ENCODE peak calls at places on chromosomes 16 and 17, in five cellular contexts. S is CD8-positive, alpha-beta T cell; Q is aorta; N is transverse colon; O is RWPE2. E is an unnamed sample. For H3K36me3 and H3K4me1, the result is how much of the 10 kb centered on the place peaks cover.

GRCh38 chr16:25271421-25271820 is 13.8 kb upstream of the ZKSCAN2 start:
- DNase-seq in O (no peak), S (no peak), Q (no peak), N (no peak), E (no peak)

GRCh38 chr17:49578963-49579500 is 3.4 kb downstream of the NXPH3 start:
- DNase-seq in N (no peak), S (no peak), Q (no peak), O (no peak), E (no peak)

GRCh38 chr17:60501589-60501988 is 24.5 kb downstream of the APPBP2 start:
- DNase-seq in S (no peak), O (no peak), N (no peak), Q (no peak), E (no peak)

GRCh38 chr17:32875904-32876413 is 965 bp downstream of the MYO1D start:
- DNase-seq in O (no peak), Q (no peak), N (no peak), S (no peak), E (no peak)

GRCh38 chr17:60534613-60535157 is 8.6 kb upstream of the APPBP2 start:
- DNase-seq in Q (no peak), N (no peak), S (no peak), O (no peak), E (no peak)

GRCh38 chr17:1776328-1776727 is 14.5 kb downstream of the SERPINF1 start:
- DNase-seq in O (no peak), Q (no peak), N (no peak), S (no peak), E (no peak)

GRCh38 chr16:46857261-46857962 is 26.4 kb upstream of the C16orf87 start:
- DNase-seq in O (no peak), S (no peak), Q (no peak), N (no peak), E (no peak)

GRCh38 chr17:66552381-66552780 is 250.0 kb downstream of the PRKCA start:
- DNase-seq in N (peak), O (no peak), S (no peak), Q (no peak), E (no peak)

GRCh38 chr17:65029605-65030308 is 26.8 kb downstream of the GNA13 start:
- DNase-seq in S (no peak), Q (no peak), O (no peak), N (no peak), E (no peak)

DNA sequence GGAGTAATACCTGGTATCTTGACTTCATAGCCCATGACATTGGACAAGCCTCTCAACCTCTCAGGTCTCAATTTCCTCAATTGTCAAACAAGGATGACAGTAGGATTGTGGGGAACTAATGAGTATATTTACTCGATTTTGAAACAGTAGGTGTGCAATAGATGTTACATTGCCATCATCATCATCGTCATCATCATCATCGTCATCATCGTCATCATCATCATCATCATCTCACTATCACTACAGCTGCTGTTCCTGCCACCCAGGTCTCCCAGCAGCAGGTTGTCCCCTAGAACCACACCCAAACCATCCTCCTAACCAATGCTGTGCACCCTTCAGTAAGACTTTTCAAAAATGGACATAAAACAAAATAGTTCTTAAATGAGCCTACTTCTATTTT is 24.8 kb upstream of the CDRT4 start:
- DNase-seq in O (no peak), Q (no peak), N (no peak), S (no peak), E (no peak)
- H3K27ac ChIP-seq in O (no peak), Q (no peak), N (no peak), S (no peak), E (no peak)

GRCh38 chr17:73458191-73458590 is 146.4 kb upstream of the CDC42EP4 start:
- DNase-seq in N (no peak), S (no peak), Q (no peak), O (no peak), E (no peak)
- H3K36me3 ChIP-seq in N (under half), S (under half), Q (under half), O (under half), E (under half)

GRCh38 chr16:74592847-74593246 is 14.1 kb downstream of the GLG1 start:
- DNase-seq in Q (no peak), S (no peak), O (no peak), N (no peak), E (no peak)
- H3K4me1 ChIP-seq in Q (under half), S (under half), O (under half), N (under half), E (under half)

GRCh38 chr16:75068075-75068474 is 48.5 kb downstream of the LDHD start:
- DNase-seq in N (no peak), Q (no peak), S (no peak), O (no peak), E (no peak)

GRCh38 chr16:75068632-75069031 is 47.9 kb downstream of the LDHD start:
- DNase-seq in Q (no peak), N (no peak), O (no peak), S (no peak), E (no peak)

GRCh38 chr16:75071621-75072020 is 45.0 kb downstream of the LDHD start:
- DNase-seq in O (no peak), Q (no peak), N (no peak), S (no peak), E (no peak)

GRCh38 chr16:75072239-75072947 is 44.2 kb downstream of the LDHD start:
- DNase-seq in S (no peak), Q (no peak), O (no peak), N (no peak), E (no peak)

DNA sequence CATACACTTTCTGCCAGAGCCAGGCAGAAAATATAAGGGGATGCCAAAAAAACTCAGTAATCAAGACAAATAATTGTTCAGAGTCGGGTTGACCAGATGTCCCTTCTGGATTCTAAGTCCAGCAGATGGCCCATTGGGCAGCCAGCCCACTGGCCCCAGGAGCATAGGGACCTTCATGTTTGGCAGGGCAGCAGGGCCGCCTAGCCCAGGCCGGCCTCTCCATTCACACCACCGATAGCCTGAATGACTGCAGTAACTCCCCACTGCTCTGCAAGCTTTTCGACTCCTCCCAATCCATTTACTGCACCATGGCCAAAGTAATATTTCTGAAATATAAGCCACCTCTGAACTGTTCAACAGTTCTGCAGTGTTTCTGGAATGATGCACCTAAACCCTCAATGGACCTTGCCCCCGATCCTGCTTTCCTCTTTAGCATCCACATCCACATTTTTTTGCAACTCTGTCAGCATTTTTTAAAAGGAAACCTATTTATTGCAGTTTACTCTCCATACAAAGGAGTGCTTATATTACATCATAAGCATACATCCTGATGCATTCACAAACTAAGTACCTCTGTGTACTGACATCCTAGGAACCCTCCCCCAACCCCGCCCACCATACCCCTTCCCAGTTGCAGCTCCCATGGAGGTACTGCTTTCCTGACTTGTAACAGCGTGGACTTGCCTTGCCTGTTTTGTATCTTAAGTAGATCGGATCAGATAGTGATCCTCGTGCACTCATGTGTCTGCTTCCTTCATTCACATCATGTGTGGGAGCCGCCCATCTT is 46.3 kb downstream of the LDHD start:
- DNase-seq in Q (no peak), N (no peak), O (no peak), S (no peak), E (no peak)
- H3K27ac ChIP-seq in Q (no peak), N (peak), O (no peak), S (no peak), E (no peak)

DNA sequence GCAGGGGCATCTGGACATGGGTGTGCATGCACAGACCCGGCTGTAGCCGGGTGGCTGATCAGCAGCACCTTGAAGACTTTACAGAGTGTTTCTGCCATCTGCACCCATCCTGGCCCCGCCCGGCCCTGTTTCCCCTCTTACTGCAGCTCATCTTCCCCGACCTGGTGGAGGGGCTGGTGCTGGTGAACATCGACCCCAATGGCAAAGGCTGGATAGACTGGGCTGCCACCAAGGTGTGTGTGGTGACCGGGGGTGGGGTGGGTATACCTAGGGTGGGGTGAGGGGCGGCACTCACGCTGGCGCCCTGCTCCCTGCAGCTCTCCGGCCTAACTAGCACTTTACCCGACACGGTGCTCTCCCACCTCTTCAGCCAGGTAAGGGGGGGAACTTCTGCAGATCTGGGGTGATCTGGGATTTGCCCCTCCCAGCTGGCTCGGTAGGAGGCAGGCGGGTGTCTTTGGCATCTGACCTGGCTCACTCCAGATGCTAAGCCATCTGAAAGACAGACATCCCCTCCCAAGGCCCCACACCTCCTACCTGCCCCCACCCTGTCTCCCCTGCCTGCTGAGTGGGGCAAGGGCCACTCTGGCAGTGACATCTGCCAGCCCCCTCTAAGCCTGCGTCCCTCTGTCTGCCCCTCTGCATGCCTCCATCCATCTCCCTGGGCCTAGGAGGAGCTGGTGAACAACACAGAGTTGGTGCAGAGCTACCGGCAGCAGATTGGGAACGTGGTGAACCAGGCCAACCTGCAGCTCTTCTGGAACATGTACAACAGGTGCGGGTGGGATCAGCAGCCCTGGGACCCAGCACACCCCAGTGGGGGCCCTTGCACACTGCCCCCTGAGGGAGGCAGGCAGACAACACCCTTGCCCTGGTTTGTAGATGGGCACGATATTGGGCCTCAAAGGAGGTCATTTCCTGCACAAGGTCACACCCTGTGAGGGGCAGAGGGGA is 6.6 kb downstream of the NDRG4 start:
- DNase-seq in N (no peak), O (no peak), S (no peak), Q (no peak), E (no peak)
- H3K36me3 ChIP-seq in N (under half), O (under half), S (under half), Q (under half), E (under half)

DNA sequence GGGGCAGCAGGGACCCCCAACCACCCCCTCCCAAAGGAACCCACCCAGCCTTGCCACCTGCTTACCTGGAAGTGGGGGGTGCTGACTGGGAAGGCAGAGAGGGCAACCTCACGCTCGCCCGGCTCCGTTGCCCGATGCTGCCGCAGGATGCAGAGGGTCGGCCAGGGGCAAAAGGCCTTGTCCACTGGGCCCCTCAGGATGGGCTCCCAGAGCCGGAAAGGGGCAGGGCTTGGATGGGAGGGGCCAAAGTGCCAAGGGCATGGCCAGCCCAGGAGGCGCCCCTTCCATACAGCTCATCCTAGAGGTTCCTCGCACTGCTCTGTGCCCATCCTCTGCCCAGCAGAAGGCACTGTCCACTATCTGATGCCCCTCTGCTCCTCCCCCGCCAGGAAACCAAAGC is 59.4 kb downstream of the SRCIN1 start:
- DNase-seq in S (no peak), Q (peak), O (no peak), N (no peak), E (no peak)
- H3K4me1 ChIP-seq in S (under half), Q (under half), O (under half), N (under half), E (under half)

GRCh38 chr16:83338941-83339340 is 468.8 kb upstream of the HSBP1 start:
- DNase-seq in S (no peak), O (no peak), N (no peak), Q (no peak), E (no peak)

GRCh38 chr16:83338138-83338537 is 469.6 kb upstream of the HSBP1 start:
- DNase-seq in N (no peak), S (no peak), O (no peak), Q (no peak), E (no peak)

GRCh38 chr16:83336630-83337029 is 471.1 kb upstream of the HSBP1 start:
- DNase-seq in N (no peak), Q (no peak), S (no peak), O (no peak), E (no peak)

GRCh38 chr16:83330251-83330650 is 477.5 kb upstream of the HSBP1 start:
- DNase-seq in S (no peak), O (no peak), Q (no peak), N (no peak), E (no peak)

DNA sequence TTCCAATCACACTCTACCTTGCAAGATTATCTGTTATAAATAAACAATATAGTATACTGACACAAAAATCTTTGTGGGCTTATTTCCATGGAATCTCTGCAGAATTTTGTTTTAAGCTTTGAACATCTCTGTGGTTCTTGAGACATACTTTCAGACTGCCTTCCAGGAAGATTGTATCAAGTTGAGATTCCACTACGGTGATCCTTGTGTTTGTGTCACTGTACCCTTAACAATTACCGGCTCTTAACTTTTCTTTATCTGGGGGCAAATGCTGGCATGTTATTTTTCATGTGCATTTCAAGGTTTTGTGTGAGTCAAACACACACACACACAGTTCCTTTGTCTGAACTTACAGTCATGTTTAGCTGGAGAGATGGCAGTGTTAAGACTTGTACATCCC is 472.7 kb upstream of the HSBP1 start:
- DNase-seq in N (no peak), Q (no peak), O (no peak), S (no peak), E (no peak)
- H3K27ac ChIP-seq in N (no peak), Q (no peak), O (no peak), S (no peak), E (no peak)

GRCh38 chr17:29582767-29583166 is 6.7 kb downstream of the GIT1 start:
- DNase-seq in O (no peak), S (no peak), N (no peak), Q (no peak), E (no peak)
- H3K36me3 ChIP-seq in O (half or more), S (under half), N (under half), Q (under half), E (under half)

GRCh38 chr16:85326794-85327181 is 214.5 kb upstream of the CIBAR2 start:
- DNase-seq in Q (no peak), N (no peak), S (no peak), O (no peak), E (no peak)
- H3K4me1 ChIP-seq in Q (under half), N (under half), S (under half), O (under half), E (under half)